ENCODE peak calls at places on chromosomes 2 and 18, in ten cellular contexts. One of them, this sample, is unnamed. For H3K4me1, the result is how much of the 10 kb centered on the place peaks cover.

GRCh38 chr2:71743995-71744675 is 290.8 kb downstream of the DYSF start:
- DNase-seq in OCI-LY7: no peak
- DNase-seq in cardiac muscle cell: no peak
- DNase-seq in upper lobe of left lung: no peak
- DNase-seq in breast epithelium: no peak
- DNase-seq in transverse colon: no peak
- DNase-seq in SJSA1: peak
- DNase-seq in GM23338: no peak
- DNase-seq in IMR-90: no peak
- DNase-seq in kidney: no peak
- DNase-seq in this sample: no peak

GRCh38 chr2:18836436-18836835 is 247.1 kb upstream of the NT5C1B start:
- DNase-seq in OCI-LY7: no peak
- DNase-seq in upper lobe of left lung: no peak
- DNase-seq in IMR-90: no peak
- DNase-seq in GM23338: no peak
- DNase-seq in kidney: no peak
- DNase-seq in breast epithelium: no peak
- DNase-seq in cardiac muscle cell: no peak
- DNase-seq in transverse colon: no peak
- DNase-seq in SJSA1: no peak
- DNase-seq in this sample: no peak

GRCh38 chr18:67001052-67001451 is 397.2 kb upstream of the CDH19 start:
- DNase-seq in upper lobe of left lung: no peak
- DNase-seq in breast epithelium: no peak
- DNase-seq in OCI-LY7: no peak
- DNase-seq in SJSA1: no peak
- DNase-seq in GM23338: no peak
- DNase-seq in IMR-90: no peak
- DNase-seq in transverse colon: no peak
- DNase-seq in kidney: no peak
- DNase-seq in cardiac muscle cell: no peak
- DNase-seq in this sample: no peak

GRCh38 chr2:127173073-127173472 is 47.0 kb downstream of the CYP27C1 start:
- DNase-seq in transverse colon: no peak
- DNase-seq in IMR-90: peak
- DNase-seq in upper lobe of left lung: peak
- DNase-seq in GM23338: no peak
- DNase-seq in OCI-LY7: no peak
- DNase-seq in SJSA1: peak
- DNase-seq in breast epithelium: no peak
- DNase-seq in kidney: no peak
- DNase-seq in cardiac muscle cell: peak
- DNase-seq in this sample: no peak

GRCh38 chr2:16339198-16339597 is 326.4 kb downstream of the CYRIA start:
- DNase-seq in cardiac muscle cell: no peak
- DNase-seq in SJSA1: no peak
- DNase-seq in breast epithelium: no peak
- DNase-seq in IMR-90: no peak
- DNase-seq in GM23338: no peak
- DNase-seq in upper lobe of left lung: no peak
- DNase-seq in transverse colon: no peak
- DNase-seq in kidney: no peak
- DNase-seq in OCI-LY7: no peak
- DNase-seq in this sample: no peak

GRCh38 chr18:79459946-79460345 is 64.2 kb downstream of the NFATC1 start:
- DNase-seq in IMR-90: no peak
- DNase-seq in cardiac muscle cell: peak
- DNase-seq in kidney: no peak
- DNase-seq in SJSA1: no peak
- DNase-seq in transverse colon: no peak
- DNase-seq in OCI-LY7: peak
- DNase-seq in GM23338: no peak
- DNase-seq in breast epithelium: no peak
- DNase-seq in upper lobe of left lung: no peak
- DNase-seq in this sample: no peak

GRCh38 chr18:36643016-36643415 is 185.8 kb downstream of the TPGS2 start:
- DNase-seq in kidney: no peak
- DNase-seq in cardiac muscle cell: peak
- DNase-seq in IMR-90: no peak
- DNase-seq in transverse colon: no peak
- DNase-seq in GM23338: no peak
- DNase-seq in SJSA1: no peak
- DNase-seq in breast epithelium: no peak
- DNase-seq in OCI-LY7: no peak
- DNase-seq in upper lobe of left lung: no peak
- DNase-seq in this sample: no peak

GRCh38 chr2:145156199-145156598 is 636.3 kb upstream of the ZEB2 start:
- DNase-seq in GM23338: no peak
- DNase-seq in breast epithelium: no peak
- DNase-seq in transverse colon: no peak
- DNase-seq in OCI-LY7: no peak
- DNase-seq in IMR-90: no peak
- DNase-seq in upper lobe of left lung: no peak
- DNase-seq in kidney: no peak
- DNase-seq in SJSA1: no peak
- DNase-seq in cardiac muscle cell: no peak
- DNase-seq in this sample: no peak

GRCh38 chr2:219736196-219736595 is 108.8 kb downstream of the SLC4A3 start:
- DNase-seq in breast epithelium: no peak
- DNase-seq in upper lobe of left lung: no peak
- DNase-seq in OCI-LY7: peak
- DNase-seq in GM23338: peak
- DNase-seq in kidney: no peak
- DNase-seq in IMR-90: peak
- DNase-seq in SJSA1: no peak
- DNase-seq in cardiac muscle cell: peak
- DNase-seq in transverse colon: no peak
- DNase-seq in this sample: peak

GRCh38 chr2:179410552-179411356 is 146.1 kb upstream of the SESTD1 start:
- DNase-seq in IMR-90: peak
- DNase-seq in cardiac muscle cell: peak
- DNase-seq in upper lobe of left lung: peak
- DNase-seq in breast epithelium: no peak
- DNase-seq in GM23338: peak
- DNase-seq in SJSA1: no peak
- DNase-seq in kidney: no peak
- DNase-seq in transverse colon: peak
- DNase-seq in OCI-LY7: peak
- DNase-seq in this sample: peak

GRCh38 chr2:130328710-130329109 is 14.0 kb upstream of the IMP4 start:
- DNase-seq in breast epithelium: no peak
- DNase-seq in cardiac muscle cell: no peak
- DNase-seq in IMR-90: peak
- DNase-seq in kidney: no peak
- DNase-seq in SJSA1: no peak
- DNase-seq in transverse colon: no peak
- DNase-seq in OCI-LY7: no peak
- DNase-seq in GM23338: no peak
- DNase-seq in upper lobe of left lung: no peak
- DNase-seq in this sample: no peak

GRCh38 chr2:199468561-199469513 is 11.1 kb upstream of the SATB2 start:
- DNase-seq in cardiac muscle cell: no peak
- DNase-seq in GM23338: peak
- DNase-seq in upper lobe of left lung: no peak
- DNase-seq in SJSA1: no peak
- DNase-seq in OCI-LY7: no peak
- DNase-seq in breast epithelium: no peak
- DNase-seq in IMR-90: no peak
- DNase-seq in kidney: peak
- DNase-seq in transverse colon: peak
- DNase-seq in this sample: no peak

GRCh38 chr2:135870571-135870970 is 5.7 kb downstream of the MCM6 start:
- DNase-seq in transverse colon: no peak
- DNase-seq in OCI-LY7: no peak
- DNase-seq in upper lobe of left lung: no peak
- DNase-seq in breast epithelium: no peak
- DNase-seq in cardiac muscle cell: no peak
- DNase-seq in kidney: no peak
- DNase-seq in SJSA1: no peak
- DNase-seq in GM23338: no peak
- DNase-seq in IMR-90: no peak
- DNase-seq in this sample: no peak

GRCh38 chr2:128464456-128464855 is 145.8 kb upstream of the HS6ST1 start:
- DNase-seq in kidney: no peak
- DNase-seq in IMR-90: no peak
- DNase-seq in upper lobe of left lung: no peak
- DNase-seq in cardiac muscle cell: no peak
- DNase-seq in OCI-LY7: no peak
- DNase-seq in transverse colon: no peak
- DNase-seq in breast epithelium: no peak
- DNase-seq in GM23338: no peak
- DNase-seq in SJSA1: peak
- DNase-seq in this sample: no peak

GRCh38 chr18:13621886-13622619 is 104.3 kb downstream of the FAM210A start:
- DNase-seq in SJSA1: no peak
- DNase-seq in breast epithelium: no peak
- DNase-seq in transverse colon: no peak
- DNase-seq in OCI-LY7: no peak
- DNase-seq in GM23338: no peak
- DNase-seq in IMR-90: no peak
- DNase-seq in upper lobe of left lung: no peak
- DNase-seq in kidney: no peak
- DNase-seq in cardiac muscle cell: no peak
- DNase-seq in this sample: no peak

GRCh38 chr2:240480834-240481623 is 45.6 kb downstream of the GPC1 start:
- DNase-seq in GM23338: no peak
- DNase-seq in OCI-LY7: no peak
- DNase-seq in transverse colon: no peak
- DNase-seq in SJSA1: no peak
- DNase-seq in breast epithelium: peak
- DNase-seq in IMR-90: no peak
- DNase-seq in kidney: no peak
- DNase-seq in upper lobe of left lung: no peak
- DNase-seq in cardiac muscle cell: no peak
- DNase-seq in this sample: peak

GRCh38 chr18:25102657-25103056 is 249.3 kb downstream of the ZNF521 start:
- DNase-seq in SJSA1: no peak
- DNase-seq in GM23338: no peak
- DNase-seq in transverse colon: no peak
- DNase-seq in breast epithelium: no peak
- DNase-seq in cardiac muscle cell: no peak
- DNase-seq in OCI-LY7: no peak
- DNase-seq in IMR-90: no peak
- DNase-seq in upper lobe of left lung: no peak
- DNase-seq in kidney: no peak
- DNase-seq in this sample: no peak

GRCh38 chr2:238567996-238568395 is 141.3 kb downstream of the ASB1 start:
- DNase-seq in transverse colon: no peak
- DNase-seq in breast epithelium: no peak
- DNase-seq in IMR-90: no peak
- DNase-seq in kidney: no peak
- DNase-seq in cardiac muscle cell: no peak
- DNase-seq in OCI-LY7: no peak
- DNase-seq in upper lobe of left lung: no peak
- DNase-seq in GM23338: no peak
- DNase-seq in SJSA1: no peak
- DNase-seq in this sample: no peak
- H3K4me1 ChIP-seq in transverse colon: under half
- H3K4me1 ChIP-seq in breast epithelium: under half
- H3K4me1 ChIP-seq in IMR-90: under half
- H3K4me1 ChIP-seq in kidney: under half
- H3K4me1 ChIP-seq in cardiac muscle cell: under half
- H3K4me1 ChIP-seq in OCI-LY7: under half
- H3K4me1 ChIP-seq in upper lobe of left lung: under half
- H3K4me1 ChIP-seq in GM23338: under half
- H3K4me1 ChIP-seq in SJSA1: under half
- H3K4me1 ChIP-seq in this sample: under half

GRCh38 chr18:8813621-8814020 is 108.3 kb downstream of the MTCL1 start:
- DNase-seq in IMR-90: peak
- DNase-seq in GM23338: no peak
- DNase-seq in kidney: no peak
- DNase-seq in upper lobe of left lung: no peak
- DNase-seq in cardiac muscle cell: peak
- DNase-seq in SJSA1: no peak
- DNase-seq in transverse colon: no peak
- DNase-seq in breast epithelium: no peak
- DNase-seq in OCI-LY7: no peak
- DNase-seq in this sample: no peak
- H3K4me1 ChIP-seq in IMR-90: under half
- H3K4me1 ChIP-seq in GM23338: under half
- H3K4me1 ChIP-seq in kidney: under half
- H3K4me1 ChIP-seq in upper lobe of left lung: under half
- H3K4me1 ChIP-seq in cardiac muscle cell: under half
- H3K4me1 ChIP-seq in SJSA1: under half
- H3K4me1 ChIP-seq in transverse colon: under half
- H3K4me1 ChIP-seq in breast epithelium: under half
- H3K4me1 ChIP-seq in OCI-LY7: under half
- H3K4me1 ChIP-seq in this sample: under half

GRCh38 chr2:98772531-98772930 is 41.6 kb upstream of the MGAT4A start:
- DNase-seq in IMR-90: no peak
- DNase-seq in SJSA1: no peak
- DNase-seq in breast epithelium: peak
- DNase-seq in cardiac muscle cell: peak
- DNase-seq in GM23338: no peak
- DNase-seq in upper lobe of left lung: no peak
- DNase-seq in transverse colon: no peak
- DNase-seq in kidney: no peak
- DNase-seq in OCI-LY7: no peak
- DNase-seq in this sample: no peak

GRCh38 chr2:98771771-98772521 is 41.0 kb upstream of the MGAT4A start:
- DNase-seq in kidney: no peak
- DNase-seq in transverse colon: no peak
- DNase-seq in GM23338: no peak
- DNase-seq in SJSA1: no peak
- DNase-seq in cardiac muscle cell: peak
- DNase-seq in OCI-LY7: peak
- DNase-seq in upper lobe of left lung: no peak
- DNase-seq in breast epithelium: no peak
- DNase-seq in IMR-90: no peak
- DNase-seq in this sample: no peak

GRCh38 chr2:98769784-98770183 is 38.9 kb upstream of the MGAT4A start:
- DNase-seq in OCI-LY7: no peak
- DNase-seq in breast epithelium: peak
- DNase-seq in GM23338: peak
- DNase-seq in kidney: no peak
- DNase-seq in cardiac muscle cell: no peak
- DNase-seq in upper lobe of left lung: peak
- DNase-seq in transverse colon: no peak
- DNase-seq in SJSA1: no peak
- DNase-seq in IMR-90: no peak
- DNase-seq in this sample: peak

GRCh38 chr2:98771264-98771663 is 40.3 kb upstream of the MGAT4A start:
- DNase-seq in transverse colon: no peak
- DNase-seq in SJSA1: no peak
- DNase-seq in breast epithelium: no peak
- DNase-seq in GM23338: peak
- DNase-seq in OCI-LY7: no peak
- DNase-seq in cardiac muscle cell: no peak
- DNase-seq in IMR-90: no peak
- DNase-seq in kidney: no peak
- DNase-seq in upper lobe of left lung: no peak
- DNase-seq in this sample: no peak

GRCh38 chr2:98768765-98769476 is 38.0 kb upstream of the MGAT4A start:
- DNase-seq in kidney: no peak
- DNase-seq in breast epithelium: no peak
- DNase-seq in cardiac muscle cell: peak
- DNase-seq in transverse colon: no peak
- DNase-seq in GM23338: no peak
- DNase-seq in IMR-90: no peak
- DNase-seq in SJSA1: no peak
- DNase-seq in OCI-LY7: no peak
- DNase-seq in upper lobe of left lung: no peak
- DNase-seq in this sample: peak
- H3K4me1 ChIP-seq in kidney: under half
- H3K4me1 ChIP-seq in breast epithelium: under half
- H3K4me1 ChIP-seq in cardiac muscle cell: under half
- H3K4me1 ChIP-seq in transverse colon: under half
- H3K4me1 ChIP-seq in GM23338: under half
- H3K4me1 ChIP-seq in IMR-90: under half
- H3K4me1 ChIP-seq in SJSA1: under half
- H3K4me1 ChIP-seq in OCI-LY7: half or more
- H3K4me1 ChIP-seq in upper lobe of left lung: under half
- H3K4me1 ChIP-seq in this sample: under half

GRCh38 chr2:218043701-218044109 is 25.3 kb upstream of the RUFY4 start:
- DNase-seq in GM23338: no peak
- DNase-seq in transverse colon: no peak
- DNase-seq in IMR-90: no peak
- DNase-seq in SJSA1: no peak
- DNase-seq in kidney: no peak
- DNase-seq in upper lobe of left lung: no peak
- DNase-seq in breast epithelium: no peak
- DNase-seq in cardiac muscle cell: no peak
- DNase-seq in OCI-LY7: no peak
- DNase-seq in this sample: no peak
- H3K4me1 ChIP-seq in GM23338: under half
- H3K4me1 ChIP-seq in transverse colon: under half
- H3K4me1 ChIP-seq in IMR-90: under half
- H3K4me1 ChIP-seq in SJSA1: under half
- H3K4me1 ChIP-seq in kidney: under half
- H3K4me1 ChIP-seq in upper lobe of left lung: under half
- H3K4me1 ChIP-seq in breast epithelium: under half
- H3K4me1 ChIP-seq in cardiac muscle cell: under half
- H3K4me1 ChIP-seq in OCI-LY7: under half
- H3K4me1 ChIP-seq in this sample: under half

This sample was measured in prostate gland.